ENCODE peak calls at places on chromosome X, in seven cellular contexts. One of them, this sample, is unnamed. For H3K4me1, the result is how much of the 10 kb centered on the place peaks cover.

GRCh38 chrX:21926527-21927278 is 13.8 kb upstream of the SMS start:
- DNase-seq in heart right ventricle: no peak
- DNase-seq in CD8-positive, alpha-beta T cell: no peak
- DNase-seq in aorta: no peak
- DNase-seq in RWPE2: no peak
- DNase-seq in lung: no peak
- DNase-seq in CD4-positive, CD25-positive, alpha-beta regulatory T cell: peak
- DNase-seq in this sample: no peak

GRCh38 chrX:4708970-4709760 is 995.7 kb upstream of the PRKX start:
- DNase-seq in CD4-positive, CD25-positive, alpha-beta regulatory T cell: no peak
- DNase-seq in lung: no peak
- DNase-seq in aorta: no peak
- DNase-seq in heart right ventricle: no peak
- DNase-seq in CD8-positive, alpha-beta T cell: no peak
- DNase-seq in RWPE2: no peak
- DNase-seq in this sample: no peak

GRCh38 chrX:129777218-129777768 is 2.5 kb upstream of the SASH3 start:
- DNase-seq in aorta: no peak
- DNase-seq in heart right ventricle: peak
- DNase-seq in CD8-positive, alpha-beta T cell: peak
- DNase-seq in CD4-positive, CD25-positive, alpha-beta regulatory T cell: peak
- DNase-seq in lung: peak
- DNase-seq in RWPE2: no peak
- DNase-seq in this sample: peak

GRCh38 chrX:125620715-125621587 is 301.3 kb downstream of the TEX13C start:
- DNase-seq in aorta: no peak
- DNase-seq in heart right ventricle: no peak
- DNase-seq in lung: no peak
- DNase-seq in RWPE2: no peak
- DNase-seq in CD8-positive, alpha-beta T cell: no peak
- DNase-seq in CD4-positive, CD25-positive, alpha-beta regulatory T cell: no peak
- DNase-seq in this sample: no peak

GRCh38 chrX:72029473-72030411 is 102.0 kb downstream of the RTL5 start:
- DNase-seq in aorta: peak
- DNase-seq in CD4-positive, CD25-positive, alpha-beta regulatory T cell: no peak
- DNase-seq in heart right ventricle: no peak
- DNase-seq in CD8-positive, alpha-beta T cell: no peak
- DNase-seq in RWPE2: no peak
- DNase-seq in lung: peak
- DNase-seq in this sample: no peak

GRCh38 chrX:68829594-68830485 is 1.0 kb downstream of the EFNB1 start:
- DNase-seq in aorta: peak
- DNase-seq in lung: peak
- DNase-seq in CD8-positive, alpha-beta T cell: no peak
- DNase-seq in CD4-positive, CD25-positive, alpha-beta regulatory T cell: peak
- DNase-seq in heart right ventricle: peak
- DNase-seq in RWPE2: no peak
- DNase-seq in this sample: no peak

GRCh38 chrX:100939336-100939735 is 10.6 kb upstream of the XKRX start:
- DNase-seq in heart right ventricle: no peak
- DNase-seq in RWPE2: no peak
- DNase-seq in aorta: no peak
- DNase-seq in lung: no peak
- DNase-seq in CD8-positive, alpha-beta T cell: no peak
- DNase-seq in CD4-positive, CD25-positive, alpha-beta regulatory T cell: peak
- DNase-seq in this sample: no peak

GRCh38 chrX:110042521-110042920 is 39.6 kb downstream of the TMEM164 start:
- DNase-seq in CD8-positive, alpha-beta T cell: no peak
- DNase-seq in RWPE2: no peak
- DNase-seq in aorta: no peak
- DNase-seq in heart right ventricle: no peak
- DNase-seq in lung: no peak
- DNase-seq in CD4-positive, CD25-positive, alpha-beta regulatory T cell: no peak
- DNase-seq in this sample: no peak

GRCh38 chrX:129452523-129452922 is 70.8 kb downstream of the SMARCA1 start:
- DNase-seq in RWPE2: no peak
- DNase-seq in lung: no peak
- DNase-seq in heart right ventricle: no peak
- DNase-seq in aorta: no peak
- DNase-seq in CD8-positive, alpha-beta T cell: no peak
- DNase-seq in CD4-positive, CD25-positive, alpha-beta regulatory T cell: no peak
- DNase-seq in this sample: no peak

GRCh38 chrX:140507223-140507981 is 2.5 kb upstream of the SOX3 start:
- DNase-seq in CD8-positive, alpha-beta T cell: no peak
- DNase-seq in heart right ventricle: no peak
- DNase-seq in lung: no peak
- DNase-seq in CD4-positive, CD25-positive, alpha-beta regulatory T cell: no peak
- DNase-seq in RWPE2: no peak
- DNase-seq in aorta: no peak
- DNase-seq in this sample: no peak

GRCh38 chrX:28312965-28313364 is 274.3 kb upstream of the IL1RAPL1 start:
- DNase-seq in aorta: no peak
- DNase-seq in RWPE2: no peak
- DNase-seq in lung: no peak
- DNase-seq in CD4-positive, CD25-positive, alpha-beta regulatory T cell: no peak
- DNase-seq in heart right ventricle: no peak
- DNase-seq in CD8-positive, alpha-beta T cell: no peak
- DNase-seq in this sample: no peak

GRCh38 chrX:123308663-123309062 is 124.6 kb downstream of the GRIA3 start:
- DNase-seq in heart right ventricle: no peak
- DNase-seq in lung: no peak
- DNase-seq in CD4-positive, CD25-positive, alpha-beta regulatory T cell: no peak
- DNase-seq in CD8-positive, alpha-beta T cell: no peak
- DNase-seq in RWPE2: no peak
- DNase-seq in aorta: no peak
- DNase-seq in this sample: no peak

GRCh38 chrX:57906790-57907189 is 3.5 kb downstream of the ZXDA start:
- DNase-seq in RWPE2: no peak
- DNase-seq in heart right ventricle: no peak
- DNase-seq in CD4-positive, CD25-positive, alpha-beta regulatory T cell: no peak
- DNase-seq in CD8-positive, alpha-beta T cell: no peak
- DNase-seq in lung: no peak
- DNase-seq in aorta: no peak
- DNase-seq in this sample: no peak

GRCh38 chrX:129139837-129140679 is 383.2 kb downstream of the SMARCA1 start:
- DNase-seq in RWPE2: no peak
- DNase-seq in aorta: no peak
- DNase-seq in heart right ventricle: no peak
- DNase-seq in CD4-positive, CD25-positive, alpha-beta regulatory T cell: no peak
- DNase-seq in lung: no peak
- DNase-seq in CD8-positive, alpha-beta T cell: no peak
- DNase-seq in this sample: no peak

DNA sequence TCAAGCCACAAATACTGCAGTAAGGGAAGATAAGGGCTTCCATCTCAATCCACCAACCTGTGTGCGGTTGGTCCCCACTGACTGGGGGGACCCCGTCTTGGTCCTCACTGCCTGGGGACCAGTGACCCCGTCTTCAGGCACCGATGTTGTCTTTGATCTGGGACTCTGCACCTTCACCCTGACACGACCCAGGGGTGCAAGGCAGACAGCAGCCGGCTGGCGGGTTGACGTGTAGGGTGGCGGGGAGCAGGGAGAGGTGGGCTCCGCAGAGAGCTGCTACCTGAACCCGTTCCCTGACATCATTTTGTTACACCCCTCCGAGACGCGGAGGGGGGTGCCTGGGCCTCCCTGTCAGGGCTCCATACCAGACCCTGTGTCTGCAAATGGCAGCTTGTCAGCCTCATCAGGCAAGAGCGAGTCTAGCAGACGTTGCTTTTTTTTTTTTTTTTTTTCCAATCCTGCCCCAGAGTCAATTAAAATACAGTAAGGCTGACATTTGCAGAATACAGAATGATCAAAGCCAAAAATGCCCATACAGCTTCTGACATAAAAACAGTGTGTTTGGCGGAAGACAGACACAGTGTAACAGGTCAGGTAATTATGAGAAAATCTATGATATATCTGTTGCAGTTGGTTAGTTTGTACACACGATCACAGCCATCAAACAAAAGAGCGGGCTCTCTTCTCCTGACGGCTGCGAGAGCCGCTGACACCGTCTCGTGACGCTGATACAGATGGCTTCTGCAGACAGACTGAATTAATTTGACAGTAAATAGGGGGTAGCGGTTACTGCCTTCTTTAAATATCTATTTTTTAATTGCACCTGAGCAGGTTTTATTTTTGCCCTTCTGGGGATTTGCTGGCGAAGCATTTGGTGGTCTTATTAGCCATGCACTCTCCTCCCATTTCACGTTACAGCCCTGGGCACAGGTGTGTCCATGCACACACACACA is 118.6 kb downstream of the CRLF2 start:
- DNase-seq in lung: no peak
- DNase-seq in CD8-positive, alpha-beta T cell: no peak
- DNase-seq in heart right ventricle: no peak
- DNase-seq in CD4-positive, CD25-positive, alpha-beta regulatory T cell: no peak
- DNase-seq in aorta: peak
- DNase-seq in RWPE2: peak
- DNase-seq in this sample: no peak
- H3K4me1 ChIP-seq in lung: under half
- H3K4me1 ChIP-seq in CD8-positive, alpha-beta T cell: under half
- H3K4me1 ChIP-seq in heart right ventricle: under half
- H3K4me1 ChIP-seq in CD4-positive, CD25-positive, alpha-beta regulatory T cell: under half
- H3K4me1 ChIP-seq in aorta: under half
- H3K4me1 ChIP-seq in RWPE2: under half
- H3K4me1 ChIP-seq in this sample: under half

DNA sequence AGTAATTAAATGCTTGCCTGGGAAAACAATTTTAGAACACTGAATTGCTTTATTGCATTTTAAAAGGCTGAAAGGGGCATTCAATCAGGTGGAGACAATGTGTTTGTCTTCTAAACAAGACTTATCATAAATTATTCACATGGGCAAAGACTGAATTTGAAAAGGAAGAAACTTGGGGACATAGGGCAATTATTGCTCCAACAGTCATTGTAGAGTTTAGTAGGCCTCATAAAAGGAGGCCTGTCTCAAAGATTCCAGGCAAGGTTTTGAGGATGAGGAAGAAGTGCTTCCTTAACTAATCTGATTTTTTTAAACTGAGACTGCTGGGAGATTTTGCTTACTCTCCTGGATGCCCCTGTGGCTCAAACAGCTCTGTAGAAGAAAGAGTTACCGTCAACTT is 174.4 kb upstream of the RPS6KA3 start:
- DNase-seq in RWPE2: no peak
- DNase-seq in lung: no peak
- DNase-seq in CD4-positive, CD25-positive, alpha-beta regulatory T cell: no peak
- DNase-seq in CD8-positive, alpha-beta T cell: no peak
- DNase-seq in heart right ventricle: no peak
- DNase-seq in aorta: no peak
- DNase-seq in this sample: no peak
- H3K27ac ChIP-seq in RWPE2: no peak
- H3K27ac ChIP-seq in lung: no peak
- H3K27ac ChIP-seq in CD4-positive, CD25-positive, alpha-beta regulatory T cell: no peak
- H3K27ac ChIP-seq in CD8-positive, alpha-beta T cell: no peak
- H3K27ac ChIP-seq in heart right ventricle: no peak
- H3K27ac ChIP-seq in aorta: no peak
- H3K27ac ChIP-seq in this sample: no peak

GRCh38 chrX:40085714-40086113 is 12.0 kb downstream of the BCOR start:
- DNase-seq in RWPE2: no peak
- DNase-seq in lung: no peak
- DNase-seq in CD4-positive, CD25-positive, alpha-beta regulatory T cell: no peak
- DNase-seq in heart right ventricle: no peak
- DNase-seq in aorta: peak
- DNase-seq in CD8-positive, alpha-beta T cell: no peak
- DNase-seq in this sample: no peak

GRCh38 chrX:40085086-40085551 is 12.6 kb downstream of the BCOR start:
- DNase-seq in lung: no peak
- DNase-seq in heart right ventricle: peak
- DNase-seq in aorta: no peak
- DNase-seq in CD4-positive, CD25-positive, alpha-beta regulatory T cell: no peak
- DNase-seq in CD8-positive, alpha-beta T cell: no peak
- DNase-seq in RWPE2: no peak
- DNase-seq in this sample: no peak

GRCh38 chrX:40088299-40088625 is 9.5 kb downstream of the BCOR start:
- DNase-seq in CD8-positive, alpha-beta T cell: no peak
- DNase-seq in heart right ventricle: no peak
- DNase-seq in RWPE2: no peak
- DNase-seq in CD4-positive, CD25-positive, alpha-beta regulatory T cell: no peak
- DNase-seq in aorta: no peak
- DNase-seq in lung: no peak
- DNase-seq in this sample: no peak

GRCh38 chrX:40087574-40088298 is 10.0 kb downstream of the BCOR start:
- DNase-seq in CD8-positive, alpha-beta T cell: no peak
- DNase-seq in aorta: no peak
- DNase-seq in heart right ventricle: no peak
- DNase-seq in lung: no peak
- DNase-seq in RWPE2: no peak
- DNase-seq in CD4-positive, CD25-positive, alpha-beta regulatory T cell: no peak
- DNase-seq in this sample: no peak

GRCh38 chrX:40086569-40087335 is 11.0 kb downstream of the BCOR start:
- DNase-seq in CD8-positive, alpha-beta T cell: no peak
- DNase-seq in CD4-positive, CD25-positive, alpha-beta regulatory T cell: no peak
- DNase-seq in lung: no peak
- DNase-seq in heart right ventricle: no peak
- DNase-seq in aorta: no peak
- DNase-seq in RWPE2: no peak
- DNase-seq in this sample: peak
- H3K4me1 ChIP-seq in CD8-positive, alpha-beta T cell: half or more
- H3K4me1 ChIP-seq in CD4-positive, CD25-positive, alpha-beta regulatory T cell: half or more
- H3K4me1 ChIP-seq in lung: under half
- H3K4me1 ChIP-seq in heart right ventricle: under half
- H3K4me1 ChIP-seq in aorta: under half
- H3K4me1 ChIP-seq in RWPE2: under half
- H3K4me1 ChIP-seq in this sample: under half

DNA sequence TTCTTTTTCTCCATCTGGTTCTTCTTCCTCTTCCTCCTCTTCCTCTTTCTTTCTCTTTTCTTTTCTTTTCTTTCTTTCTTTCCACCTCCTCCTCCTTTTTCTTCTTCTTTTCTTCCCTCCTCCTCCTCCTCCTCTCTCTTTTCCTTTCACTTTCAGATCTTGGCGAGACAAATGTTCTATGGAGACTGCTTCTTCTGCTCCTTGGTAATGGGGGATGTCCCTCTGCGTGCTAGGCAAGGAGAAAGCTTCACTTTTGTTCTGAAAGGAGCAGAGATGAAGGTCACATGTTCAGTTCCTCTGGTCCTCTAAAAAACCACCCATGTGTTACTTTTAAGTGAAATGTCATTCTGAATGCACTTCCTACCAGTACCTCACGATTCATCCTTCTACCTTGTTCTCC is 33.2 kb downstream of the NBDY start:
- DNase-seq in aorta: no peak
- DNase-seq in RWPE2: no peak
- DNase-seq in CD8-positive, alpha-beta T cell: no peak
- DNase-seq in lung: no peak
- DNase-seq in heart right ventricle: no peak
- DNase-seq in CD4-positive, CD25-positive, alpha-beta regulatory T cell: peak
- DNase-seq in this sample: no peak
- H3K27ac ChIP-seq in aorta: no peak
- H3K27ac ChIP-seq in RWPE2: no peak
- H3K27ac ChIP-seq in CD8-positive, alpha-beta T cell: no peak
- H3K27ac ChIP-seq in lung: no peak
- H3K27ac ChIP-seq in heart right ventricle: no peak
- H3K27ac ChIP-seq in CD4-positive, CD25-positive, alpha-beta regulatory T cell: peak
- H3K27ac ChIP-seq in this sample: no peak

DNA sequence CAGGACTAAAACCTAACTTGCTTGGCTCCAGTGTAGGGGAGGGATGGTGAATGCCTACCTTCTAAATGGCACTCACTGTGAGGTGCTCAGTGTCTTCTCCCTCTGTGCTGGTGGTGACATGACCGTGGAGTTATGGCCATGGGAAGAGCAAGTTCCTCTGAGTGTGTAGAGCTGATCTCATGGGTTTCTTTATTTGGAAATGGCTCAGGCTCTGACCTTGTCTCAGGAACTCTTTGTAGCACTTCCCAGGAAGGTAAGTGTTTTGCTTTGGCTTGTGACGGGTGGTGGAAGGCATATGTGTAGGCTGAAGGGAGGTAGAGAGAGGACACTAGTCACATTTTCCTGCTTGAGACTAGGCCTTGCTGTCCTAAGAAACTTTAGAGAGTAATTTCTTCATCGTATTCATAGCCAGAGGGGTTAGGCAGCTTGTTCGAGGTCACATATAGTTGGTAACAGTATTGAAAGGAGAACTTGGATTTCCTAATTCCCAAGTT is 6.5 kb downstream of the MSN start:
- DNase-seq in CD8-positive, alpha-beta T cell: no peak
- DNase-seq in lung: no peak
- DNase-seq in heart right ventricle: no peak
- DNase-seq in aorta: no peak
- DNase-seq in RWPE2: no peak
- DNase-seq in CD4-positive, CD25-positive, alpha-beta regulatory T cell: no peak
- DNase-seq in this sample: no peak
- H3K4me1 ChIP-seq in CD8-positive, alpha-beta T cell: half or more
- H3K4me1 ChIP-seq in lung: under half
- H3K4me1 ChIP-seq in heart right ventricle: under half
- H3K4me1 ChIP-seq in aorta: under half
- H3K4me1 ChIP-seq in RWPE2: half or more
- H3K4me1 ChIP-seq in CD4-positive, CD25-positive, alpha-beta regulatory T cell: half or more
- H3K4me1 ChIP-seq in this sample: under half

This sample was measured in testis.